ENCODE peak calls at places on chromosome 13, in five cellular contexts. Y is mesothelial cell of epicardium, R is astrocyte of the spinal cord, E is endodermal cell, A is brain microvascular endothelial cell. S is an unnamed sample.

GRCh38 chr13:41428155-41428554 is 29.2 kb upstream of the RGCC start:
- DNase-seq in Y (no peak), R (no peak), E (peak), A (no peak), S (peak)

GRCh38 chr13:40809471-40809870 is 20.1 kb downstream of the SLC25A15 start:
- DNase-seq in Y (no peak), R (no peak), E (no peak), A (no peak), S (no peak)

GRCh38 chr13:97028441-97029299 is 34.4 kb upstream of the OXGR1 start:
- DNase-seq in Y (peak), R (peak), E (peak), A (peak), S (peak)

GRCh38 chr13:32528358-32528757 is 10.2 kb downstream of the N4BP2L2 start:
- DNase-seq in Y (no peak), R (no peak), E (no peak), A (no peak), S (no peak)

GRCh38 chr13:60700994-60701393 is 304.0 kb downstream of the TDRD3 start:
- DNase-seq in Y (no peak), R (no peak), E (no peak), A (no peak), S (no peak)

GRCh38 chr13:41707192-41707858 is 250.0 kb downstream of the RGCC start:
- DNase-seq in Y (no peak), R (no peak), E (no peak), A (no peak), S (no peak)

GRCh38 chr13:71806885-71807284 is 60.1 kb downstream of the DACH1 start:
- DNase-seq in Y (no peak), R (no peak), E (no peak), A (no peak), S (no peak)

GRCh38 chr13:90447735-90448103 is 899.8 kb upstream of the MIR17HG start:
- DNase-seq in Y (no peak), R (peak), E (no peak), A (peak), S (no peak)

GRCh38 chr13:104389722-104390121 is 1323.5 kb upstream of the SLC10A2 start:
- DNase-seq in Y (no peak), R (peak), E (no peak), A (peak), S (no peak)

GRCh38 chr13:89568276-89568675 is 1779.2 kb upstream of the MIR17HG start:
- DNase-seq in Y (no peak), R (peak), E (no peak), A (peak), S (no peak)

GRCh38 chr13:109288151-109288709 is 498.2 kb downstream of the IRS2 start:
- DNase-seq in Y (no peak), R (no peak), E (no peak), A (no peak), S (no peak)

GRCh38 chr13:96816261-96816660 is 178.0 kb downstream of the OXGR1 start:
- DNase-seq in Y (no peak), R (no peak), E (no peak), A (peak), S (no peak)

GRCh38 chr13:66402546-66402945 is 827.6 kb downstream of the PCDH9 start:
- DNase-seq in Y (no peak), R (no peak), E (no peak), A (no peak), S (no peak)

GRCh38 chr13:32824671-32825070 is 191.6 kb upstream of the KL start:
- DNase-seq in Y (no peak), R (peak), E (peak), A (peak), S (no peak)

GRCh38 chr13:41455725-41456419 is 1.5 kb upstream of the RGCC start:
- DNase-seq in Y (no peak), R (no peak), E (peak), A (no peak), S (peak)

GRCh38 chr13:90918551-90918950 is 428.9 kb upstream of the MIR17HG start:
- DNase-seq in Y (no peak), R (peak), E (no peak), A (no peak), S (no peak)

GRCh38 chr13:44434441-44435141 is 61.0 kb downstream of the SERP2 start:
- DNase-seq in Y (no peak), R (no peak), E (peak), A (no peak), S (no peak)

GRCh38 chr13:40190656-40191100 is 475.8 kb downstream of the FOXO1 start:
- DNase-seq in Y (no peak), R (peak), E (no peak), A (peak), S (no peak)

GRCh38 chr13:111623743-111624505 is 303.5 kb downstream of the TEX29 start:
- DNase-seq in Y (no peak), R (no peak), E (no peak), A (no peak), S (no peak)

GRCh38 chr13:106433066-106433465 is 102.4 kb downstream of the EFNB2 start:
- DNase-seq in Y (no peak), R (no peak), E (no peak), A (no peak), S (no peak)

GRCh38 chr13:99086149-99086868 is 108.4 kb upstream of the DOCK9 start:
- DNase-seq in Y (peak), R (peak), E (peak), A (peak), S (peak)

GRCh38 chr13:37293295-37293694 is 187.8 kb upstream of the CSNK1A1L start:
- DNase-seq in Y (no peak), R (no peak), E (no peak), A (no peak), S (no peak)

GRCh38 chr13:111610077-111610476 is 289.6 kb downstream of the TEX29 start:
- DNase-seq in Y (no peak), R (no peak), E (no peak), A (no peak), S (no peak)

GRCh38 chr13:31073859-31074718 is 87.6 kb downstream of the HSPH1 start:
- DNase-seq in Y (no peak), R (peak), E (no peak), A (peak), S (peak)

GRCh38 chr13:92175330-92175729 is 776.9 kb downstream of the GPC5 start:
- DNase-seq in Y (peak), R (peak), E (peak), A (peak), S (peak)

GRCh38 chr13:44833626-44834025 is 155.6 kb downstream of the NUFIP1 start:
- DNase-seq in Y (no peak), R (no peak), E (no peak), A (no peak), S (no peak)

GRCh38 chr13:59754411-59754810 is 409.3 kb downstream of the DIAPH3 start:
- DNase-seq in Y (no peak), R (no peak), E (no peak), A (no peak), S (no peak)

DNA sequence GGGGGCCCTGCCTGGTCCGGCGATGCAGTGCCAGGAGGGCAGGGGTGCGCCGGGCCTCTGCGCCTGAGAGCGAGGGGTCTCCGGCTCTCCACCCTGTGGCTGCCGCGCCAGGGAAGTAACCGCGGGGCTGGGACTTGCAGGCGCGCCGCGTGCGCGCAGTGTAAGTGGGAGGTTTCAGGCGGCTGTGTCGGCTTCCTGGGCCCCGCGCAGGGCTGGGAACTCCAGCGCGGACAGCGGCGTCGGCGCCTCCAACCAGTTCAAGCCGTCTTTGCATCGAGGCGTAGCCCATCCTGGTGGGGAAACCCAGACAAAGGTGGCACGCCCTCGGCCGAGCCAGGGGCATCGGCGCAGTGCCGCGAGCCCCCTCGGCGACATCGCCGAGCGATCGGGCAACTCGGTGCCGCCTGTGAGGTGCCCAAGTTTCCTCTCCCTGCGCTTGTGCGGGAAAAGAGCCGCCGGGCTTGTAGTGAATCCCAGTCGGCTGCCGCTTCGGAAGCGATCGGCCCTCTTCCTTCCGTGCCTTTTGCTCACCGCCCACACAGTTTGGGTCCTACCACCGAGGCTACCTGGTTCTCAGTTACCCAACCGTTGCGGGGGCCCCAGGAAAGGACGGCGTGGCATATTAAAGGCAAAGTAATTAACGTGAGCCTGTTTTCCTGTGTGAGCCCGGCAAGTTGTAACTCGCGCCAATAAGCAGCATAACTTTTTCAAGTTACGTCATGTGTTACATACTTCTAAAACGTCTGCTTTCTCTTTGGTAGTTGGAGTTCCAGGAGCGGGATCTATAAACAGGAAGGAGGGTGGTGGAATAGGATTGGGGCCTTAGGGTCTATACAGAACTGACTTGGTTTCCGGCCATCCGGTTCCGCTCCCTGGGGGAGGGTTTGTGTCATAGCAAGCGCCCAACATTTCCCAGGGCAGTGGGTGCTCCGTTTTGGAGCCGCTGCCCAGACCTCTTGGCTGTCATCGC is 1.2 kb downstream of the LRCH1 start:
- DNase-seq in Y (peak), R (peak), E (peak), A (peak), S (peak)
- TF ChIP-seq CTCF in Y (no peak), R (peak), E (peak), A (peak), S (peak)

GRCh38 chr13:112995395-112996091 is 26.5 kb downstream of the MCF2L start:
- DNase-seq in Y (no peak), R (no peak), E (no peak), A (no peak), S (no peak)
- TF ChIP-seq CTCF in Y (no peak), R (no peak), E (no peak), A (no peak), S (no peak)

DNA sequence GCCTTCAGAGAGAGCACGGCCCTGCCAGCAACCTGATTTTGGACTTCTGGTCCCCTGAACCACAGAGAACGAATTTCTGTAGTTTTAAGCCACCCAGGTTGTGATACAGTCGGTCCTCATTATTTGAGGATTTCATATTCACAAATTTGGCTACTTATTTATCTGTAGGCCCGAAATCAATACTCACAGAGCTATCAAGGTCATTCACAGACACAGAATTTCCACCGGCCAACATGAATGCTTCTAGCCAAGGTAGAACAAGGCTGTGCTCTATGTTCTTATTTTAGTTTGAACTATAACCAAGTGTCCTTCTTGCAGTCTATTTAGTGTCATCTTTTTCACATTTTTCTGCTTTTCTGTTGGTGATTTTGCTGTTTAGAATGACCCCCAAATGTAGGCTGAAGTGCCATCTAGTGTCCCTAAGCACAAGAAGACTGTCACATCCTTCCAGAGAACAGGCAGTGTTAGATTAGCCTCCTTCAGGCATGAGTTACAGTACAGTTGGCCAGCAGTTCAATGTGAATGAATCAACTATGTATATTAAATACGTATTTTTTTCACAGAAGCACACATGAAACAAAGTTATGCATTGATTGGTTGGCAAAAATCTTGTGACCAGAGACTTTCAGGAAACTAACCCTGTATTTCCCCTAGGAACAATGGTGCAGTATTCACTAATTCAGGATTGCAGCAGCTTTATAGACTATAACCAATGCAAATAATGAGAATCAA is 63.5 kb downstream of the C13orf42 start:
- DNase-seq in Y (no peak), R (no peak), E (peak), A (no peak), S (no peak)
- TF ChIP-seq CTCF in Y (no peak), R (no peak), E (peak), A (no peak), S (peak)

GRCh38 chr13:49996951-49997895 is at the start of gene TRIM13:
- DNase-seq in Y (peak), R (peak), E (peak), A (peak), S (peak)
- TF ChIP-seq CTCF in Y (peak), R (peak), E (peak), A (peak), S (peak)

DNA sequence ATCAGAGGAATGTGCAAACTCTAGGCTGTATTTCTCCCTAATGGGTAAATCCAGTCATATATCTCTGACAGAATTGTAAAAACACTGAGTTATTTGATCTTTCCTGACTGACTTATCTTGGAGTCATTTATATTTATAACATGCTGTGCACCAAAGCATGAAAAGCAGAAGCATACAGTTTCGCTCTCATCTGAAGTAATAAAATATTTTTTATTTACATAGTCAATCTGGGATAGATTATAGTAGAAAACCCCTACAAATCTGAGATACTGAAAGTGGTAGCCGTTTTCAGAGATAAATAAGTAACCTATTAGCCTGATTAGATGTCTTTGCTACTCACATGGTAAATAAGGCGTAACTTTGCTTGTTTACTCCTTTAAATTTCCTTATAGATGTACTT is 35.0 kb downstream of the LRCH1 start:
- DNase-seq in Y (no peak), R (no peak), E (no peak), A (no peak), S (peak)
- TF ChIP-seq CTCF in Y (no peak), R (no peak), E (no peak), A (no peak), S (no peak)

DNA sequence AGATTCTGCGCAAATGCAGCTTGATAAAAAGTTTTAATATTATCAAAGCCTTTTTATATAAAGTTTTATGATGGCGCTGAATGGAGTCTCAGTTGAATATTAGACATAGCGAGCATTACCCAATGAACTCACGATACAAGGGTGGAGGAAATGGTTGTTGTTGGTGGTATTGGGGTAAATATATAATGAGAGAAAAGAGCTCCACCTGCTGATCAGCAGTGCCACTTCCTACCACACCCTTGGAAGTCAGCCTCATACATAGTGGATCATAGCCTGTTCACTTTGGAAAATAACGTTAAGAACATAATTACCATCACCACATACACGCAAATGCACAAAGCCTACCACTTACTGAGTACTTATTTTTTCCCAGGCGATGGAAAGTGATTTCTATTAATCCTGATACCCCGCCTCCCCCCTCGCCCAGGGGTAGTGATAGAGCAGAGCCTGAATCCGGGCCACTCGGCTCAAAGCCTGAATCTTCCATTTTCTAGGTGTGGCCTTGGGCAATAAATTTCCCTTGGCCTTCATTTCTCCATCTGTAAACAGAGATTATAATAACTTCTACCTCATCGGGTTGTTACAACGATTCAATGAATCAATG is 358.3 kb downstream of the KLF5 start:
- DNase-seq in Y (no peak), R (no peak), E (no peak), A (no peak), S (peak)
- TF ChIP-seq CTCF in Y (no peak), R (no peak), E (peak), A (peak), S (peak)

DNA sequence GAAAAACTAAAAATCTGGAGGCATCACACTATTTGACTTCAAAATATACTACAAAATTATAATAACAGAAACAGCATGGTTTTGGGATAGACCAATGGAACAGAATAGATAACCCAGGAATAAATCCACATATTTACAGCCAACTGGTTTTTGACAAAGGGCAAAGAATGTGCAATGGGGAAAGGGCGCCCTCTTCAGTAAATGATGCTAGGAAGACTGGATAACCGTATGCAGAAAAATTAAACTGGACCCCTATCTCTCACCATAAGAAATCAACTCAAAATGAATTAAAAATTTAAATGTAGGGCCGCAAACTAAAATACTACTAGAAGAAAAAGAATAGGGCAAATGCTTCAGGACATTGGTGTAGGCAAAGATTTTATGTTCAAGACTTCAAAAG is 440.5 kb upstream of the SGCG start:
- DNase-seq in Y (no peak), R (no peak), E (peak), A (no peak), S (no peak)
- TF ChIP-seq CTCF in Y (no peak), R (no peak), E (peak), A (no peak), S (no peak)

DNA sequence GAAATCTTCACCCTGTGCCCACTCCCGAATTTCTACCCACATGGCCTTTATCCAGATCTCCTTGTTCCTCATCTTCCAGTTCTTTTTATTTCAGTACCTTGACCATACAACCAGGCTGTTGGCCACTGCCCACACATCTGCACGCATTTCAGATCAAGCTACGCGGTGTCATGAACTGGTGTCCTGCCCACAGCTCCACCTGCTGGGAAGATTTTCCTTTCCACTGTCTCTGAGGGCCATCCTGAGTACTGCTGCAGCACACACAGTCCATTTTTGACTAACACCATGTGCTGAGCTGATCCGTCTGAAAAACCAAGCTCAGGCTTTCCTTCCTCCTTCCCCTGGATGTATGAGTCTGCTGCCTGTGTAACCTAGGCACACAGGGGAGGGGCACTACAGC is 71.8 kb downstream of the WASF3 start:
- DNase-seq in Y (no peak), R (no peak), E (peak), A (peak), S (no peak)
- TF ChIP-seq CTCF in Y (no peak), R (no peak), E (peak), A (peak), S (no peak)

DNA sequence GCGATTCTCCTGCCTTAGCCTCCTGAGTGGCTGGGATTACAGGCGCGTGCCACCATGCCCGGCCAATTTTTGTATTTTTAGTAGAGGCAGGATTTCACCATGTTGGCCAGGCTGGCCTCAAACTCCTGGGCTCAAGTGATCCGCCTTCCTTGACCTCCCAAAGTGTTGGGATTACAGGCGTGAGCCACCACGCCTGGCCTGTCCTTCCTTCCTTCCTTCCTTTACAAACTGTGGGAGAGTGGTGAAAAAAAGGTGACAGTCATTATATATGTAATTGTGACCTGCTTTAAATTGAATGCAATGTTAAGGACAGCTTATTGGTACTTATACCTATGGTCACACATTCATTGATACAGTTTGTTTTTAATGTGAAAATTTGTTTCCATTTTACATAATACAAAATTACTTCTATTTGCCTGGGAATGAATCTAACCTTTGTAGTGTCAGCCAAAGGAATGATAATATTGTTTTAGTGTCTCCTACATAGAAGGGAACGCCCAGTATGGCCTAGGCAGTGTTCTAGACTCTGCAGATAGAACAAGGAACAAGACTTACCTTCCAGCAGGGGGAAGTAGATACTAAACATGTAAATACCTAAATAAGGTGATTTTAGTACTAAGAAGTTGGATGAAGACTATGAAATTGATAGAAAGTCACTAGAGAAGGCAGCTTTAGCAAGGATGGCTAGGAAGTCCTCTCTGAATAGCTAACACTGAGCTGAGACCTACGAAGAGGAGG is 146.3 kb downstream of the GGACT start:
- DNase-seq in Y (no peak), R (no peak), E (no peak), A (no peak), S (no peak)
- TF ChIP-seq CTCF in Y (no peak), R (no peak), E (peak), A (no peak), S (no peak)